ENCODE peak calls at places on chromosome 13, in five cellular contexts. One of them, this sample, is unnamed.

GRCh38 chr13:46963874-46964273 is 67.0 kb upstream of the HTR2A start:
- DNase-seq in neural progenitor cell: no peak
- DNase-seq in MM.1S: no peak
- DNase-seq in GM23338: no peak
- DNase-seq in SK-N-SH: no peak
- DNase-seq in this sample: no peak

GRCh38 chr13:96492758-96493157 is 402.9 kb downstream of the HS6ST3 start:
- DNase-seq in GM23338: no peak
- DNase-seq in MM.1S: no peak
- DNase-seq in neural progenitor cell: no peak
- DNase-seq in SK-N-SH: no peak
- DNase-seq in this sample: no peak

GRCh38 chr13:37141011-37141410 is 35.5 kb upstream of the CSNK1A1L start:
- DNase-seq in GM23338: no peak
- DNase-seq in MM.1S: no peak
- DNase-seq in SK-N-SH: no peak
- DNase-seq in neural progenitor cell: no peak
- DNase-seq in this sample: no peak

GRCh38 chr13:23969672-23970071 is 72.4 kb upstream of the C1QTNF9B start:
- DNase-seq in MM.1S: no peak
- DNase-seq in neural progenitor cell: no peak
- DNase-seq in SK-N-SH: no peak
- DNase-seq in GM23338: no peak
- DNase-seq in this sample: no peak

GRCh38 chr13:91904005-91904404 is 505.6 kb downstream of the GPC5 start:
- DNase-seq in MM.1S: peak; percentile 62
- DNase-seq in GM23338: no peak
- DNase-seq in SK-N-SH: no peak
- DNase-seq in neural progenitor cell: no peak
- DNase-seq in this sample: no peak

GRCh38 chr13:63184693-63185092 is 1769.0 kb upstream of the PCDH20 start:
- DNase-seq in neural progenitor cell: peak; percentile 40
- DNase-seq in SK-N-SH: no peak
- DNase-seq in GM23338: peak; percentile 84
- DNase-seq in MM.1S: no peak
- DNase-seq in this sample: no peak

GRCh38 chr13:98541701-98542203 is 35.2 kb downstream of the STK24 start:
- DNase-seq in GM23338: no peak
- DNase-seq in neural progenitor cell: no peak
- DNase-seq in SK-N-SH: peak; percentile 74
- DNase-seq in MM.1S: no peak
- DNase-seq in this sample: no peak

GRCh38 chr13:112168771-112169170 is 101.8 kb downstream of the SOX1 start:
- DNase-seq in SK-N-SH: no peak
- DNase-seq in MM.1S: peak; percentile 11
- DNase-seq in GM23338: no peak
- DNase-seq in neural progenitor cell: no peak
- DNase-seq in this sample: no peak

GRCh38 chr13:106650690-106651205 is 82.8 kb upstream of the ARGLU1 start:
- DNase-seq in MM.1S: no peak
- DNase-seq in GM23338: no peak
- DNase-seq in neural progenitor cell: no peak
- DNase-seq in SK-N-SH: no peak
- DNase-seq in this sample: no peak

GRCh38 chr13:95858286-95859075 is 181.5 kb downstream of the DNAJC3 start:
- DNase-seq in neural progenitor cell: no peak
- DNase-seq in MM.1S: no peak
- DNase-seq in GM23338: no peak
- DNase-seq in SK-N-SH: no peak
- DNase-seq in this sample: no peak

GRCh38 chr13:33454844-33455256 is 169.3 kb upstream of the STARD13 start:
- DNase-seq in MM.1S: no peak
- DNase-seq in neural progenitor cell: no peak
- DNase-seq in GM23338: no peak
- DNase-seq in SK-N-SH: no peak
- DNase-seq in this sample: no peak

DNA sequence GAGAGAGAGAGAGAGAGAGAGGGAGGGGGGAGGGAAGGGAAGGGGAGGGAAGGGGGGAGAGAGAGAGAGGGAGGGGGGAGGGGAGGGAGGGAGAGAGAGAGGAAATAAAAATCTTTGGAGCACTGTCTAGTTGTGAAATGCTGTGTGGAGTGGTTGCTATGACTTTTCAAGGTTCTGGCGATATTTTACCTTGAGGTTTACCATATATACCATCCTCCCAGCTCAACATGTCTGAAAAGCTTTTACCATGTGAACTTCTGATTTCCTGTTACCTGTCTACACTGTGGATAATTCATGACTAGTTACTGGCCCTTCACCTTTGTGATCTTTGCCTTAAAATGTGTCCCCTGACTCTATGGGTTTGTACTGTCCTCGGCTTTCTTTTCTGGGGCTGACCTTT is 38.2 kb downstream of the SERP2 start:
- DNase-seq in MM.1S: no peak
- DNase-seq in GM23338: no peak
- DNase-seq in SK-N-SH: no peak
- DNase-seq in neural progenitor cell: no peak
- DNase-seq in this sample: no peak
- H3F3A ChIP-seq in MM.1S: no peaks in the 10 kb centered on the region
- H3F3A ChIP-seq in GM23338: no peaks in the 10 kb centered on the region
- H3F3A ChIP-seq in SK-N-SH: no peaks in the 10 kb centered on the region
- H3F3A ChIP-seq in neural progenitor cell: no peaks in the 10 kb centered on the region
- H3F3A ChIP-seq in this sample: peaks cover 7% of the 10 kb centered on the region

GRCh38 chr13:99970761-99971575 is 599 bp downstream of the ZIC5 start:
- DNase-seq in GM23338: peak; percentile 69
- DNase-seq in SK-N-SH: peak; percentile 50
- DNase-seq in MM.1S: no peak
- DNase-seq in neural progenitor cell: peak; percentile 87
- DNase-seq in this sample: no peak
- H2AFZ ChIP-seq in GM23338: no peak overlapping the region
- H2AFZ ChIP-seq in SK-N-SH: no peak overlapping the region
- H2AFZ ChIP-seq in MM.1S: no peak overlapping the region
- H2AFZ ChIP-seq in neural progenitor cell: no peak overlapping the region
- H2AFZ ChIP-seq in this sample: peak overlapping the region; percentile 75

DNA sequence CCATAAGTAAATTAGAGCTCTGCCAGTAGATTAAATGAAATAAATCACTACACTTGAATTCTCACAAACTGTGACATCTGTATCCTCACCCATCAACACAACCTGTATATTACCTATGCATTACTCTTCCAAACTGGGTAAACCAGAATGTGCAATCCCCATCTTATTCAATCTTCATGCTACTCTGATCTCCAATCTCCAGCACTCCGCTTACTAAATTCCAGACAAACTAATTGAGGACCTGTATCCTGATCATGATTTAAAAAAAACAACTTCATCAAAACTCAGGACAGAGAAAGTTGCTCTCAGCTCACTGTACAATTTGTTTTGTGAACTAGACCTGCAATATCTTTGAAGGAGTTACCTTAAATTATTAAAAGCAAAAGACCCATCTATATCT is 74.4 kb downstream of the FOXO1 start:
- DNase-seq in neural progenitor cell: no peak
- DNase-seq in SK-N-SH: no peak
- DNase-seq in GM23338: no peak
- DNase-seq in MM.1S: no peak
- DNase-seq in this sample: no peak
- H3F3A ChIP-seq in neural progenitor cell: no peaks in the 10 kb centered on the region
- H3F3A ChIP-seq in SK-N-SH: no peaks in the 10 kb centered on the region
- H3F3A ChIP-seq in GM23338: no peaks in the 10 kb centered on the region
- H3F3A ChIP-seq in MM.1S: peaks cover 13% of the 10 kb centered on the region
- H3F3A ChIP-seq in this sample: no peaks in the 10 kb centered on the region

GRCh38 chr13:83450586-83450985 is 431.7 kb downstream of the SLITRK1 start:
- DNase-seq in MM.1S: no peak
- DNase-seq in GM23338: peak; percentile 8
- DNase-seq in SK-N-SH: no peak
- DNase-seq in neural progenitor cell: peak; percentile 20
- DNase-seq in this sample: no peak

GRCh38 chr13:83449666-83450395 is 432.4 kb downstream of the SLITRK1 start:
- DNase-seq in neural progenitor cell: peak; percentile 60
- DNase-seq in GM23338: peak; percentile 5
- DNase-seq in MM.1S: no peak
- DNase-seq in SK-N-SH: no peak
- DNase-seq in this sample: no peak

GRCh38 chr13:83453723-83454122 is 428.6 kb downstream of the SLITRK1 start:
- DNase-seq in MM.1S: no peak
- DNase-seq in SK-N-SH: no peak
- DNase-seq in neural progenitor cell: no peak
- DNase-seq in GM23338: no peak
- DNase-seq in this sample: no peak

GRCh38 chr13:83452292-83452950 is 429.9 kb downstream of the SLITRK1 start:
- DNase-seq in neural progenitor cell: no peak
- DNase-seq in GM23338: no peak
- DNase-seq in MM.1S: no peak
- DNase-seq in SK-N-SH: no peak
- DNase-seq in this sample: no peak

GRCh38 chr13:83453300-83453699 is 429.0 kb downstream of the SLITRK1 start:
- DNase-seq in MM.1S: no peak
- DNase-seq in SK-N-SH: no peak
- DNase-seq in GM23338: no peak
- DNase-seq in neural progenitor cell: no peak
- DNase-seq in this sample: no peak
- H2AFZ ChIP-seq in MM.1S: no peak overlapping the region
- H2AFZ ChIP-seq in SK-N-SH: no peak overlapping the region
- H2AFZ ChIP-seq in GM23338: no peak overlapping the region
- H2AFZ ChIP-seq in neural progenitor cell: no peak overlapping the region
- H2AFZ ChIP-seq in this sample: no peak overlapping the region

GRCh38 chr13:75749407-75749806 is 113.3 kb downstream of the LMO7 start:
- DNase-seq in GM23338: peak; percentile 17
- DNase-seq in neural progenitor cell: peak; percentile 33
- DNase-seq in MM.1S: no peak
- DNase-seq in SK-N-SH: no peak
- DNase-seq in this sample: no peak

GRCh38 chr13:75752848-75753247 is 116.7 kb downstream of the LMO7 start:
- DNase-seq in neural progenitor cell: no peak
- DNase-seq in GM23338: no peak
- DNase-seq in SK-N-SH: no peak
- DNase-seq in MM.1S: no peak
- DNase-seq in this sample: no peak

GRCh38 chr13:75751350-75751749 is 115.2 kb downstream of the LMO7 start:
- DNase-seq in GM23338: no peak
- DNase-seq in neural progenitor cell: no peak
- DNase-seq in MM.1S: no peak
- DNase-seq in SK-N-SH: no peak
- DNase-seq in this sample: no peak

GRCh38 chr13:75745387-75745786 is 109.3 kb downstream of the LMO7 start:
- DNase-seq in SK-N-SH: no peak
- DNase-seq in MM.1S: no peak
- DNase-seq in GM23338: no peak
- DNase-seq in neural progenitor cell: no peak
- DNase-seq in this sample: no peak

GRCh38 chr13:75748874-75749273 is 112.7 kb downstream of the LMO7 start:
- DNase-seq in neural progenitor cell: no peak
- DNase-seq in MM.1S: no peak
- DNase-seq in GM23338: no peak
- DNase-seq in SK-N-SH: no peak
- DNase-seq in this sample: no peak
- H3F3A ChIP-seq in neural progenitor cell: no peaks in the 10 kb centered on the region
- H3F3A ChIP-seq in MM.1S: no peaks in the 10 kb centered on the region
- H3F3A ChIP-seq in GM23338: no peaks in the 10 kb centered on the region
- H3F3A ChIP-seq in SK-N-SH: peaks cover 68% of the 10 kb centered on the region
- H3F3A ChIP-seq in this sample: no peaks in the 10 kb centered on the region

This sample was measured in PC-9.